ENCODE peak calls at places on chromosomes 3 and 15, in five cellular contexts. E is fibroblast of mammary gland, M is right cardiac atrium, H is foreskin fibroblast, F is WERI-Rb-1. A is an unnamed sample.
A peak's percentile ranks its signal among the peaks of the same experiment; 100 is the strongest.

GRCh38 chr3:20569310-20569709 is 383.3 kb upstream of the SGO1 start:
- DNase-seq in H (no peak), E (no peak), M (no peak), F (no peak), A (no peak)

GRCh38 chr15:47266556-47266955 is 450.7 kb upstream of the SEMA6D start:
- DNase-seq in M (no peak), E (no peak), F (no peak), H (no peak), A (no peak)

GRCh38 chr3:42709621-42710020 is 7.0 kb upstream of the HHATL start:
- DNase-seq in H (no peak), M (peak; percentile 40), F (peak; percentile 3), E (no peak), A (no peak)

GRCh38 chr15:91844928-91845327 is 8.6 kb upstream of the SLCO3A1 start:
- DNase-seq in E (no peak), F (no peak), H (no peak), M (no peak), A (no peak)

GRCh38 chr3:194255252-194256039 is 95.7 kb downstream of the CPN2 start:
- DNase-seq in E (no peak), M (peak; percentile 91), H (no peak), F (peak; percentile 58), A (peak; percentile 89)

GRCh38 chr3:73621388-73621787 is 3.4 kb downstream of the PDZRN3 start:
- DNase-seq in F (no peak), E (no peak), H (no peak), M (peak; percentile 36), A (no peak)

GRCh38 chr3:43062556-43063040 is 43.3 kb downstream of the POMGNT2 start:
- DNase-seq in E (peak; percentile 61), H (peak; percentile 17), M (peak; percentile 59), F (no peak), A (peak; percentile 57)

GRCh38 chr3:196340466-196340865 is 2.3 kb upstream of the TM4SF19 start:
- DNase-seq in F (no peak), E (no peak), M (no peak), H (no peak), A (no peak)

GRCh38 chr3:113802795-113803455 is 35.7 kb upstream of the GRAMD1C start:
- DNase-seq in E (no peak), M (no peak), F (no peak), H (no peak), A (no peak)

GRCh38 chr3:38586546-38587520 is 62.7 kb downstream of the SCN5A start:
- DNase-seq in M (no peak), H (no peak), F (peak; percentile 2), E (no peak), A (peak; percentile 38)

GRCh38 chr3:14514323-14514720 is 25.8 kb downstream of the GRIP2 start:
- DNase-seq in F (peak; percentile 1), E (no peak), M (peak; percentile 39), H (no peak), A (no peak)

GRCh38 chr3:129106866-129107565 is 14.6 kb downstream of the RAB43 start:
- DNase-seq in H (no peak), E (no peak), M (no peak), F (peak; percentile 26), A (no peak)

GRCh38 chr3:128420289-128420688 is 46.4 kb downstream of the DNAJB8 start:
- DNase-seq in E (no peak), H (no peak), M (no peak), F (no peak), A (no peak)

GRCh38 chr15:100169615-100170279 is 172.0 kb downstream of the ADAMTS17 start:
- DNase-seq in E (no peak), M (no peak), F (no peak), H (no peak), A (no peak)

GRCh38 chr15:77029166-77030041 is 34.5 kb downstream of the PSTPIP1 start:
- DNase-seq in H (no peak), M (no peak), F (no peak), E (no peak), A (no peak)

GRCh38 chr3:4474683-4475490 is 7.8 kb upstream of the SUMF1 start:
- DNase-seq in H (peak; percentile 67), F (no peak), M (peak; percentile 56), E (peak; percentile 91), A (peak; percentile 80)

GRCh38 chr15:35000511-35000910 is 12.4 kb upstream of the ZNF770 start:
- DNase-seq in H (peak; percentile 84), M (no peak), E (peak; percentile 97), F (no peak), A (no peak)

GRCh38 chr3:52319921-52320595 is 3.9 kb downstream of the DNAH1 start:
- DNase-seq in E (no peak), F (no peak), H (no peak), M (peak; percentile 25), A (no peak)

GRCh38 chr3:151218136-151218535 is 15.1 kb upstream of the GPR171 start:
- DNase-seq in M (no peak), H (no peak), F (no peak), E (no peak), A (no peak)

GRCh38 chr3:147130461-147130860 is 275.9 kb downstream of the ZIC4 start:
- DNase-seq in M (no peak), E (peak; percentile 28), H (peak; percentile 16), F (no peak), A (no peak)

GRCh38 chr3:100880072-100880471 is 113.1 kb downstream of the ABI3BP start:
- DNase-seq in H (no peak), F (no peak), E (peak; percentile 63), M (peak; percentile 65), A (no peak)

GRCh38 chr15:93913871-93914270 is 317.5 kb upstream of the MCTP2 start:
- DNase-seq in H (no peak), E (no peak), M (no peak), F (no peak), A (no peak)

GRCh38 chr3:128385080-128385832 is 81.4 kb downstream of the DNAJB8 start:
- DNase-seq in E (peak; percentile 82), H (peak; percentile 94), M (peak; percentile 91), F (no peak), A (peak; percentile 75)

GRCh38 chr15:69474846-69475455 is 22.3 kb downstream of the RPLP1 start:
- DNase-seq in F (no peak), M (no peak), H (no peak), E (no peak), A (no peak)

GRCh38 chr15:95302809-95303208 is 1027.7 kb upstream of the NR2F2 start:
- DNase-seq in M (no peak), H (no peak), F (no peak), E (no peak), A (no peak)

GRCh38 chr3:122100591-122101491 is 45.7 kb downstream of the CD86 start:
- DNase-seq in E (peak; percentile 33), H (no peak), M (no peak), F (no peak), A (no peak)

GRCh38 chr15:83207622-83208356 is at the start of gene HDGFL3:
- DNase-seq in E (peak; percentile 38), M (peak; percentile 85), H (peak; percentile 41), F (peak; percentile 77), A (no peak)

GRCh38 chr15:83205725-83206324 is 1.8 kb downstream of the HDGFL3 start:
- DNase-seq in E (peak; percentile 81), M (no peak), F (no peak), H (peak; percentile 43), A (no peak)

GRCh38 chr15:83208357-83208661 is 686 bp upstream of the HDGFL3 start:
- DNase-seq in E (no peak), H (peak; percentile 6), M (no peak), F (no peak), A (no peak)

GRCh38 chr15:83206387-83206970 is 1.1 kb downstream of the HDGFL3 start:
- DNase-seq in E (no peak), M (no peak), F (peak; percentile 15), H (peak; percentile 4), A (no peak)

GRCh38 chr15:83206971-83207621 is 527 bp downstream of the HDGFL3 start:
- DNase-seq in H (peak; percentile 23), E (no peak), M (peak; percentile 76), F (peak; percentile 49), A (no peak)
- H3K4me3 ChIP-seq in H (peak overlapping the region; percentile 78), E (peak overlapping the region; percentile 69), M (peak overlapping the region; percentile 79), F (peak overlapping the region; percentile 89), A (peak overlapping the region; percentile 96)

GRCh38 chr3:175670572-175670971 is 811.4 kb downstream of the NAALADL2 start:
- DNase-seq in E (peak; percentile 60), M (no peak), F (no peak), H (peak; percentile 16), A (no peak)

GRCh38 chr3:175668300-175668699 is 809.2 kb downstream of the NAALADL2 start:
- DNase-seq in M (no peak), H (no peak), F (no peak), E (peak; percentile 7), A (no peak)

GRCh38 chr3:175672119-175672689 is 813.1 kb downstream of the NAALADL2 start:
- DNase-seq in E (peak; percentile 48), F (no peak), H (peak; percentile 32), M (no peak), A (no peak)
- H3K4me3 ChIP-seq in E (peak overlapping the region; percentile 29), F (no peak overlapping the region), H (peak overlapping the region; percentile 24), M (peak overlapping the region; percentile 64), A (peak overlapping the region; percentile 36)

GRCh38 chr3:120642368-120642948 is 39.6 kb downstream of the HGD start:
- DNase-seq in E (peak; percentile 75), H (peak; percentile 6), M (no peak), F (no peak), A (no peak)

GRCh38 chr3:120641696-120642246 is 40.3 kb downstream of the HGD start:
- DNase-seq in E (no peak), H (no peak), M (no peak), F (no peak), A (no peak)

GRCh38 chr3:120637836-120638559 is 41.9 kb downstream of the NDUFB4 start:
- DNase-seq in F (no peak), H (peak; percentile 10), E (peak; percentile 54), M (no peak), A (no peak)

GRCh38 chr3:120636790-120637401 is 40.8 kb downstream of the NDUFB4 start:
- DNase-seq in E (no peak), F (no peak), H (no peak), M (no peak), A (no peak)

DNA sequence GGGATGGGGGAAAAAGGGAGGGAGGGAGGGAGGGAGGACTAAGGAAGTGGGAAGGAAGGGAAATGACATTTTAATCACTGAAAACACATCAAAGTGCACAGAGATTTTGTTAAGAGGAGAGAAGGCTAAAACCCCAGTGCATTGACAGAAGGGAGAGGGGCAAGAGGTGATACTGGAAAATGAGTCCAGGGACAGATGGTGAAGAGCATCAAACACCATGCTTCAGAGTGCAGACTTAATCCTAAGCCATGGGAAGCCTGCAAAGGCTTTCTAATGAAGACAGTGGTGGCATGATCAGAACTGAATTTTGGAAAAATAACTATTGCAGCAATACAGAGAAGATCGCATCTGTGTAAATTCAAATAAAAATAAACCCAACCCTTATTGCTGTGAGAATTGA is 41.8 kb downstream of the HGD start:
- DNase-seq in H (no peak), E (no peak), F (peak; percentile 69), M (no peak), A (no peak)
- H3K4me3 ChIP-seq in H (no peak overlapping the region), E (no peak overlapping the region), F (no peak overlapping the region), M (no peak overlapping the region), A (no peak overlapping the region)

DNA sequence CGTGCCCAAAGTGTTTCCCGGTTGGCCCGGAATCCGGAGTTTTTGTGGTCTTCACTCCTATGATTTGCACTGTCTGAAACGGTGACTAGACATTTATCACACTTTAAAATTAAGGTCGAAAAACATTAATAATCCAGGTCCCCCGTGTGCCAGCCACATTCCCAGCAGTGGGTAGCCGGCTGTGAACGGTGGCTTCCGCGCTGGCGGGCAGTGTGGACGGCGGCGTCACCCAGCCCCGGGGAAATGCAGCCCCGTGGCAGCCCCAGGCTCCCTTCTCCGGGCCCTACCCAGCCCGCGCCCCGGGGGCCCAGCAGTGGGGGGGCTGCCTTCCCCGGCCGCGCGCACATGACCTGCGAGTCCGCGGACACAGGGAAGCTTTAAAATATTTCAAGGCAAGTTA is 25.3 kb downstream of the GABRA5 start:
- DNase-seq in E (no peak), M (no peak), F (no peak), H (no peak), A (no peak)
- H3K4me3 ChIP-seq in E (no peak overlapping the region), M (peak overlapping the region; percentile 0), F (no peak overlapping the region), H (peak overlapping the region; percentile 10), A (peak overlapping the region; percentile 43)